ENCODE peak calls at places on chromosome 14, in nine cellular contexts. R is stomach, D is T-cell, C is SW 1271, S is HFF-Myc, Y is non-pigmented ciliary epithelial cell, U is cardiac fibroblast, A is HCEC 1CT, F is amniotic stem cell. X is an unnamed sample.
A peak's percentile ranks its signal among the peaks of the same experiment; 100 is the strongest.

GRCh38 chr14:77125275-77126073 is 16.1 kb downstream of the ZDHHC22 start:
- DNase-seq in A (no peak), D (no peak), U (no peak), R (no peak), F (no peak), S (no peak), Y (no peak), C (no peak), X (no peak)

GRCh38 chr14:67158559-67158958 is 30.7 kb upstream of the GARIN2 start:
- DNase-seq in U (no peak), F (no peak), D (no peak), A (no peak), S (no peak), Y (no peak), R (no peak), C (no peak), X (no peak)

GRCh38 chr14:78851189-78851588 is 681.0 kb downstream of the NRXN3 start:
- DNase-seq in Y (no peak), R (no peak), C (no peak), U (no peak), D (no peak), F (no peak), S (no peak), A (no peak), X (no peak)

GRCh38 chr14:34699873-34700621 is 14.3 kb downstream of the CFL2 start:
- DNase-seq in D (no peak), S (peak; percentile 97), Y (no peak), A (peak; percentile 96), F (peak; percentile 56), R (no peak), C (peak; percentile 78), U (peak; percentile 79), X (no peak)

GRCh38 chr14:76386922-76387782 is 11.2 kb downstream of the ESRRB start:
- DNase-seq in R (peak; percentile 65), Y (peak; percentile 14), A (peak; percentile 55), U (peak; percentile 72), D (peak; percentile 8), F (no peak), S (peak; percentile 35), C (peak; percentile 34), X (peak; percentile 51)

GRCh38 chr14:104820669-104821228 is 19.8 kb downstream of the ZBTB42 start:
- DNase-seq in U (peak; percentile 84), C (no peak), R (peak; percentile 76), S (no peak), F (no peak), D (no peak), Y (no peak), A (peak; percentile 68), X (peak; percentile 88)

GRCh38 chr14:35287481-35288013 is 4.6 kb upstream of the PSMA6 start:
- DNase-seq in R (peak; percentile 59), D (no peak), F (no peak), Y (no peak), S (no peak), U (peak; percentile 63), C (no peak), A (no peak), X (no peak)

GRCh38 chr14:38078393-38078792 is 129.3 kb upstream of the SSTR1 start:
- DNase-seq in D (peak; percentile 74), S (no peak), Y (no peak), A (no peak), C (no peak), F (no peak), R (peak; percentile 30), U (no peak), X (peak; percentile 43)

GRCh38 chr14:23704890-23705289 is 68.7 kb downstream of the DHRS2 start:
- DNase-seq in R (no peak), S (no peak), F (no peak), C (no peak), D (no peak), A (peak; percentile 1), Y (no peak), U (no peak), X (no peak)

GRCh38 chr14:104855532-104856090 is 9.5 kb upstream of the CEP170B start:
- DNase-seq in F (no peak), Y (no peak), A (no peak), C (no peak), U (no peak), D (no peak), S (no peak), R (no peak), X (no peak)

GRCh38 chr14:57413849-57414248 is 23.5 kb downstream of the NAA30 start:
- DNase-seq in U (no peak), D (no peak), F (no peak), A (no peak), S (no peak), C (no peak), R (no peak), Y (no peak), X (no peak)

GRCh38 chr14:56271988-56272387 is 153.8 kb downstream of the PELI2 start:
- DNase-seq in S (no peak), R (no peak), C (no peak), Y (peak; percentile 65), A (peak; percentile 28), D (no peak), U (peak; percentile 52), F (no peak), X (no peak)

GRCh38 chr14:64663174-64663573 is 41.0 kb upstream of the PLEKHG3 start:
- DNase-seq in S (no peak), U (no peak), A (no peak), C (no peak), Y (no peak), F (no peak), D (no peak), R (no peak), X (no peak)

GRCh38 chr14:67186369-67186768 is 2.9 kb upstream of the GARIN2 start:
- DNase-seq in U (no peak), C (no peak), S (no peak), A (no peak), F (no peak), D (no peak), Y (no peak), R (no peak), X (no peak)

GRCh38 chr14:100160534-100160916 is 1.1 kb upstream of the DEGS2 start:
- DNase-seq in R (no peak), C (no peak), Y (no peak), F (no peak), A (no peak), U (no peak), S (no peak), D (no peak), X (no peak)

GRCh38 chr14:74403619-74404417 is 22.2 kb downstream of the SYNDIG1L start:
- DNase-seq in A (no peak), R (no peak), C (no peak), Y (no peak), D (no peak), F (no peak), U (no peak), S (no peak), X (no peak)

GRCh38 chr14:69606258-69606657 is 5.1 kb upstream of the SUSD6 start:
- DNase-seq in C (no peak), F (no peak), S (no peak), A (no peak), Y (no peak), U (peak; percentile 20), D (no peak), R (no peak), X (no peak)

GRCh38 chr14:65476290-65476941 is 63.9 kb downstream of the FUT8 start:
- DNase-seq in U (no peak), D (no peak), S (no peak), F (no peak), A (no peak), Y (no peak), R (no peak), C (no peak), X (no peak)

GRCh38 chr14:35932659-35933159 is 106.6 kb downstream of the BRMS1L start:
- DNase-seq in U (no peak), Y (no peak), C (no peak), D (peak; percentile 10), F (no peak), S (no peak), A (no peak), R (no peak), X (no peak)

GRCh38 chr14:96920023-96920422 is 122.8 kb downstream of the VRK1 start:
- DNase-seq in R (no peak), C (no peak), F (no peak), A (no peak), D (no peak), U (no peak), S (no peak), Y (no peak), X (no peak)

GRCh38 chr14:100230361-100230760 is 8.6 kb upstream of the YY1 start:
- DNase-seq in Y (no peak), A (no peak), C (no peak), D (no peak), U (no peak), S (no peak), F (no peak), R (no peak), X (no peak)

GRCh38 chr14:100524233-100524932 is 62.8 kb downstream of the BEGAIN start:
- DNase-seq in A (no peak), S (no peak), R (peak; percentile 9), F (no peak), C (no peak), D (no peak), Y (no peak), U (no peak), X (peak; percentile 50)

GRCh38 chr14:55340482-55340881 is 69.3 kb downstream of the FBXO34 start:
- DNase-seq in Y (no peak), S (no peak), F (no peak), U (no peak), D (no peak), A (no peak), C (no peak), R (no peak), X (no peak)

GRCh38 chr14:102321456-102322101 is 2.0 kb downstream of the ZNF839 start:
- DNase-seq in R (no peak), Y (no peak), U (no peak), S (no peak), A (no peak), F (no peak), D (no peak), C (no peak), X (no peak)

GRCh38 chr14:76491172-76491930 is 115.4 kb downstream of the ESRRB start:
- DNase-seq in U (no peak), S (no peak), F (no peak), C (no peak), D (no peak), R (no peak), Y (no peak), A (no peak), X (no peak)

GRCh38 chr14:22646570-22647254 is 2.6 kb upstream of the OR6J1 start:
- DNase-seq in C (no peak), D (no peak), S (no peak), R (no peak), F (peak; percentile 38), A (peak; percentile 88), U (peak; percentile 70), Y (no peak), X (no peak)

GRCh38 chr14:34685819-34686428 is 28.5 kb downstream of the CFL2 start:
- DNase-seq in A (no peak), Y (no peak), S (no peak), C (no peak), U (no peak), R (no peak), D (no peak), F (no peak), X (no peak)

GRCh38 chr14:52703225-52703624 is 3.8 kb upstream of the PSMC6 start:
- DNase-seq in R (peak; percentile 70), Y (peak; percentile 84), A (peak; percentile 97), D (no peak), C (no peak), F (peak; percentile 58), U (peak; percentile 97), S (peak; percentile 31), X (no peak)

GRCh38 chr14:35339761-35340406 is 47.7 kb downstream of the PSMA6 start:
- DNase-seq in S (no peak), F (no peak), U (no peak), D (no peak), R (no peak), A (no peak), Y (no peak), C (no peak), X (peak; percentile 72)

GRCh38 chr14:91341331-91342242 is 76.0 kb downstream of the CCDC88C start:
- DNase-seq in U (no peak), F (no peak), D (no peak), R (no peak), S (no peak), A (no peak), C (no peak), Y (no peak), X (no peak)

GRCh38 chr14:90426663-90427062 is 29.8 kb downstream of the CALM1 start:
- DNase-seq in A (no peak), F (no peak), D (no peak), S (no peak), U (peak; percentile 86), R (peak; percentile 52), Y (no peak), C (no peak), X (peak; percentile 72)

X was measured in left lung.